ENCODE peak calls at places on chromosomes 11 and 22, in seven cellular contexts. H is T follicular helper cell, W is pulmonary artery endothelial cell, I is A673, N is Peyer's patch, J is left ventricle myocardium inferior, Y is AML-193. Z is an unnamed sample.

GRCh38 chr22:36461665-36462474 is 19.6 kb downstream of the TXN2 start:
- DNase-seq in H (no peak), W (peak; percentile 75), I (no peak), N (no peak), J (peak; percentile 38), Y (no peak), Z (no peak)

GRCh38 chr11:101748572-101748971 is 164.8 kb upstream of the TRPC6 start:
- DNase-seq in H (no peak), W (no peak), I (no peak), N (no peak), J (no peak), Y (no peak), Z (no peak)

GRCh38 chr11:102940714-102941588 is 14.6 kb downstream of the MMP13 start:
- DNase-seq in H (no peak), W (peak; percentile 20), I (peak; percentile 93), N (no peak), J (no peak), Y (peak; percentile 76), Z (peak; percentile 44)

GRCh38 chr11:69210660-69211035 is 54.9 kb downstream of the SMIM38 start:
- DNase-seq in H (no peak), W (no peak), I (no peak), N (no peak), J (no peak), Y (no peak), Z (no peak)

GRCh38 chr11:89489930-89490329 is 1.2 kb downstream of the NOX4 start:
- DNase-seq in H (no peak), W (no peak), I (no peak), N (no peak), J (no peak), Y (no peak), Z (no peak)

GRCh38 chr11:34816698-34817213 is 99.4 kb downstream of the APIP start:
- DNase-seq in H (no peak), W (no peak), I (no peak), N (no peak), J (no peak), Y (no peak), Z (no peak)

GRCh38 chr22:41237036-41237706 is 3.6 kb downstream of the CHADL start:
- DNase-seq in H (no peak), W (no peak), I (no peak), N (no peak), J (no peak), Y (no peak), Z (no peak)

GRCh38 chr11:27184458-27185312 is 144.1 kb downstream of the BBOX1 start:
- DNase-seq in H (no peak), W (no peak), I (peak; percentile 44), N (no peak), J (no peak), Y (no peak), Z (no peak)

GRCh38 chr11:103274025-103274424 is 164.8 kb downstream of the DYNC2H1 start:
- DNase-seq in H (no peak), W (no peak), I (no peak), N (no peak), J (no peak), Y (no peak), Z (no peak)

GRCh38 chr11:2517386-2518064 is 72.7 kb downstream of the KCNQ1 start:
- DNase-seq in H (no peak), W (no peak), I (no peak), N (peak; percentile 11), J (peak; percentile 8), Y (no peak), Z (no peak)

GRCh38 chr22:27850000-27850465 is 48.5 kb upstream of the MN1 start:
- DNase-seq in H (no peak), W (peak; percentile 29), I (peak; percentile 95), N (no peak), J (peak; percentile 41), Y (no peak), Z (no peak)

GRCh38 chr22:24901448-24901847 is 45.0 kb downstream of the LHFPL7 start:
- DNase-seq in H (no peak), W (no peak), I (no peak), N (no peak), J (no peak), Y (no peak), Z (no peak)

GRCh38 chr22:28967163-28967562 is 83.8 kb downstream of the ZNRF3 start:
- DNase-seq in H (no peak), W (no peak), I (no peak), N (no peak), J (no peak), Y (no peak), Z (no peak)

GRCh38 chr11:8220261-8221024 is 43.2 kb downstream of the LMO1 start:
- DNase-seq in H (no peak), W (no peak), I (no peak), N (no peak), J (no peak), Y (no peak), Z (no peak)

GRCh38 chr22:36927671-36928070 is 14.2 kb downstream of the CSF2RB start:
- DNase-seq in H (no peak), W (no peak), I (no peak), N (no peak), J (no peak), Y (no peak), Z (no peak)

GRCh38 chr11:61082931-61083531 is 19.3 kb upstream of the CD5 start:
- DNase-seq in H (no peak), W (no peak), I (no peak), N (no peak), J (no peak), Y (no peak), Z (no peak)

GRCh38 chr22:44455963-44456358 is 42.1 kb downstream of the RTL6 start:
- DNase-seq in H (no peak), W (no peak), I (no peak), N (peak; percentile 6), J (no peak), Y (no peak), Z (no peak)

GRCh38 chr11:126716456-126717083 is 284.0 kb downstream of the KIRREL3 start:
- DNase-seq in H (no peak), W (no peak), I (peak; percentile 64), N (no peak), J (no peak), Y (peak; percentile 10), Z (peak; percentile 22)

GRCh38 chr11:83087035-83087434 is 15.3 kb upstream of the RAB30 start:
- DNase-seq in H (no peak), W (no peak), I (peak; percentile 23), N (no peak), J (no peak), Y (peak; percentile 45), Z (peak; percentile 7)

GRCh38 chr11:12284321-12285050 is 92.9 kb upstream of the PARVA start:
- DNase-seq in H (no peak), W (no peak), I (no peak), N (no peak), J (no peak), Y (no peak), Z (no peak)

GRCh38 chr11:86738615-86739014 is 61.7 kb upstream of the PRSS23 start:
- DNase-seq in H (no peak), W (no peak), I (no peak), N (no peak), J (no peak), Y (no peak), Z (no peak)

GRCh38 chr11:9571766-9572120 is 1.7 kb upstream of the WEE1 start:
- DNase-seq in H (no peak), W (no peak), I (no peak), N (no peak), J (no peak), Y (no peak), Z (no peak)

GRCh38 chr11:76105637-76106036 is 100.7 kb downstream of the WNT11 start:
- DNase-seq in H (no peak), W (no peak), I (no peak), N (no peak), J (no peak), Y (no peak), Z (no peak)

GRCh38 chr22:23772315-23773246 is at the start of gene MMP11:
- DNase-seq in H (peak; percentile 42), W (no peak), I (peak; percentile 62), N (peak; percentile 77), J (peak; percentile 73), Y (no peak), Z (peak; percentile 26)

GRCh38 chr11:56271092-56271491 is 2.9 kb upstream of the OR5T1 start:
- DNase-seq in H (no peak), W (no peak), I (no peak), N (no peak), J (no peak), Y (no peak), Z (no peak)